ENCODE peak calls at places on chromosomes 12 and 14, in six cellular contexts. S is HAP-1, M is hepatocyte, A is thyroid gland, C is brain microvascular endothelial cell, X is IMR-90. R is an unnamed sample.

GRCh38 chr14:88516742-88517418 is 37.9 kb downstream of the PTPN21 start:
- DNase-seq in S (no peak), M (peak; percentile 44), A (no peak), C (no peak), X (no peak), R (no peak)

GRCh38 chr14:77620222-77620865 is 3.9 kb upstream of the SPTLC2 start:
- DNase-seq in S (no peak), M (no peak), A (no peak), C (no peak), X (no peak), R (no peak)

GRCh38 chr12:96249196-96250118 is 55.3 kb downstream of the ELK3 start:
- DNase-seq in S (no peak), M (no peak), A (no peak), C (peak; percentile 62), X (peak; percentile 69), R (no peak)

GRCh38 chr12:116138380-116138779 is 139.1 kb downstream of the MED13L start:
- DNase-seq in S (no peak), M (peak; percentile 26), A (no peak), C (no peak), X (no peak), R (peak; percentile 19)

GRCh38 chr12:51937941-51938340 is 13.6 kb upstream of the ACVR1B start:
- DNase-seq in S (no peak), M (no peak), A (no peak), C (no peak), X (no peak), R (no peak)

GRCh38 chr14:92802678-92803077 is 8.6 kb downstream of the GOLGA5 start:
- DNase-seq in S (no peak), M (no peak), A (no peak), C (no peak), X (no peak), R (no peak)

GRCh38 chr12:51368640-51369517 is 22.3 kb downstream of the GALNT6 start:
- DNase-seq in S (no peak), M (no peak), A (peak; percentile 23), C (peak; percentile 82), X (peak; percentile 60), R (peak; percentile 62)

GRCh38 chr14:103749452-103749851 is 33.8 kb downstream of the ZFYVE21 start:
- DNase-seq in S (no peak), M (no peak), A (no peak), C (no peak), X (no peak), R (no peak)

GRCh38 chr14:34733245-34733644 is 18.9 kb upstream of the CFL2 start:
- DNase-seq in S (no peak), M (no peak), A (no peak), C (no peak), X (peak; percentile 67), R (no peak)

GRCh38 chr12:102323799-102324198 is 126.2 kb upstream of the PMCH start:
- DNase-seq in S (no peak), M (no peak), A (no peak), C (no peak), X (no peak), R (no peak)

GRCh38 chr12:16076553-16076952 is 165.4 kb downstream of the DERA start:
- DNase-seq in S (peak; percentile 12), M (peak; percentile 41), A (no peak), C (no peak), X (peak; percentile 2), R (peak; percentile 52)

GRCh38 chr12:116601524-116601923 is 42.3 kb downstream of the MAP1LC3B2 start:
- DNase-seq in S (no peak), M (no peak), A (no peak), C (peak; percentile 24), X (peak; percentile 46), R (no peak)

GRCh38 chr14:67517083-67517482 is 16.0 kb upstream of the PLEKHH1 start:
- DNase-seq in S (no peak), M (peak; percentile 39), A (peak; percentile 69), C (no peak), X (no peak), R (peak; percentile 77)

GRCh38 chr14:76083796-76084195 is 67.9 kb upstream of the GPATCH2L start:
- DNase-seq in S (no peak), M (no peak), A (no peak), C (no peak), X (no peak), R (peak; percentile 68)

GRCh38 chr12:4506430-4506829 is 32.3 kb upstream of the RAD51AP1 start:
- DNase-seq in S (no peak), M (no peak), A (no peak), C (no peak), X (no peak), R (no peak)

GRCh38 chr12:70798016-70798768 is 122.3 kb downstream of the PTPRR start:
- DNase-seq in S (no peak), M (no peak), A (no peak), C (no peak), X (no peak), R (no peak)

GRCh38 chr14:93723001-93723400 is 65.3 kb downstream of the PRIMA1 start:
- DNase-seq in S (no peak), M (no peak), A (no peak), C (no peak), X (no peak), R (no peak)

GRCh38 chr14:77130386-77130785 is 11.2 kb downstream of the ZDHHC22 start:
- DNase-seq in S (no peak), M (no peak), A (no peak), C (no peak), X (no peak), R (no peak)

GRCh38 chr14:62739647-62740046 is 305.6 kb downstream of the KCNH5 start:
- DNase-seq in S (no peak), M (no peak), A (no peak), C (no peak), X (no peak), R (no peak)

GRCh38 chr14:62734831-62735230 is 310.4 kb downstream of the KCNH5 start:
- DNase-seq in S (no peak), M (no peak), A (no peak), C (no peak), X (no peak), R (no peak)

GRCh38 chr14:62736004-62736403 is 309.3 kb downstream of the KCNH5 start:
- DNase-seq in S (no peak), M (no peak), A (no peak), C (no peak), X (no peak), R (no peak)

GRCh38 chr14:62736426-62737043 is 308.7 kb downstream of the KCNH5 start:
- DNase-seq in S (no peak), M (no peak), A (no peak), C (no peak), X (peak; percentile 10), R (no peak)
- H3K4me3 ChIP-seq in S (no peak overlapping the region), M (no peak overlapping the region), A (no peak overlapping the region), C (no peak overlapping the region), X (no peak overlapping the region), R (no peak overlapping the region)

GRCh38 chr12:10610188-10610587 is 3.2 kb downstream of the MAGOHB start:
- DNase-seq in S (no peak), M (no peak), A (no peak), C (no peak), X (no peak), R (no peak)
- H3K36me3 ChIP-seq in S (peaks cover 62% of the 10 kb centered on the region), M (no peaks in the 10 kb centered on the region), A (no peaks in the 10 kb centered on the region), C (peaks cover 14% of the 10 kb centered on the region), X (peaks cover 6% of the 10 kb centered on the region), R (peaks cover 17% of the 10 kb centered on the region)

GRCh38 chr12:49539406-49540228 is 787 bp downstream of the KCNH3 start:
- DNase-seq in S (no peak), M (peak; percentile 7), A (no peak), C (no peak), X (no peak), R (peak; percentile 70)
- H3K27me3 ChIP-seq in S (peaks cover 4% of the 10 kb centered on the region), M (peaks cover 71% of the 10 kb centered on the region), A (no peaks in the 10 kb centered on the region), C (peaks cover 29% of the 10 kb centered on the region), X (peaks cover 64% of the 10 kb centered on the region), R (peaks cover 93% of the 10 kb centered on the region)

GRCh38 chr14:73884438-73885190 is 2.0 kb upstream of the ZNF410 start:
- DNase-seq in S (no peak), M (no peak), A (no peak), C (no peak), X (no peak), R (no peak)
- H3K4me3 ChIP-seq in S (no peak overlapping the region), M (no peak overlapping the region), A (no peak overlapping the region), C (no peak overlapping the region), X (no peak overlapping the region), R (no peak overlapping the region)

DNA sequence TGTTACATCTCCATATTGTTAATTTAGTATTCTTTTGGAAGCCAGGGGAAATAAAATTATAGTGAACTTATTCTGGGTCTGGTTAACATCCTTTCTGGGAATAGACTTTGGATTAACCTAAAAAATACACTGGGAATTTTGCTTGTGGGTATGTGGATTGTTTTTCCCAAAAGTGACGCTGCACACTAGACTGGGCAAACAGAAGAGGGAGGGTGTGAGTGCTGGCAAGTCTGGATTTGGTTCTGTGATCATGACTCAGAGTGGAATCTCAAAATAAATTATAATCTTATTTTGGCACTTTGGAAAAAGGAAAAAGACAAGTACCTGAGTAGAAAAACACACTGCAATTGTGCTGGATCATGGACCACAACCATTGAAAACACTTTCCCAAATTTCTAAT is 15.2 kb upstream of the LUM start:
- DNase-seq in S (no peak), M (no peak), A (no peak), C (no peak), X (no peak), R (no peak)
- H3K36me3 ChIP-seq in S (no peaks in the 10 kb centered on the region), M (no peaks in the 10 kb centered on the region), A (no peaks in the 10 kb centered on the region), C (no peaks in the 10 kb centered on the region), X (no peaks in the 10 kb centered on the region), R (no peaks in the 10 kb centered on the region)

R was measured in H7.